ENCODE peak calls at places on chromosome 17, in eight cellular contexts. U, T, S, C, M, F, A and I are unnamed samples.

GRCh38 chr17:32513579-32513978 is 26.8 kb downstream of the CDK5R1 start:
- DNase-seq in T (no peak), U (no peak), A (no peak), C (no peak), S (no peak), M (no peak), F (no peak), I (no peak)

GRCh38 chr17:81095608-81095888 is 60.6 kb downstream of the BAIAP2 start:
- DNase-seq in A (no peak), S (no peak), U (no peak), T (no peak), M (no peak), F (no peak), C (no peak), I (no peak)

GRCh38 chr17:36889955-36890354 is 47.3 kb upstream of the LHX1 start:
- DNase-seq in F (no peak), T (no peak), C (no peak), S (no peak), U (no peak), M (no peak), A (no peak), I (no peak)

GRCh38 chr17:3981455-3981854 is 17.2 kb upstream of the ATP2A3 start:
- DNase-seq in F (no peak), M (peak; percentile 39), C (no peak), U (no peak), S (no peak), T (no peak), A (peak; percentile 35), I (no peak)

GRCh38 chr17:82837586-82838320 is 2.1 kb downstream of the ZNF750 start:
- DNase-seq in A (no peak), S (no peak), U (no peak), T (no peak), M (no peak), F (no peak), C (no peak), I (no peak)

GRCh38 chr17:35898283-35899070 is 18.3 kb upstream of the CCL5 start:
- DNase-seq in A (no peak), F (peak; percentile 60), T (no peak), C (no peak), S (peak; percentile 88), U (peak; percentile 61), M (peak; percentile 84), I (no peak)

GRCh38 chr17:69761767-69762321 is 313.2 kb upstream of the KCNJ16 start:
- DNase-seq in A (no peak), S (no peak), C (peak; percentile 99), U (no peak), M (no peak), T (no peak), F (no peak), I (no peak)

GRCh38 chr17:79842136-79842655 is 3.0 kb upstream of the CBX4 start:
- DNase-seq in U (no peak), C (no peak), A (no peak), M (no peak), S (no peak), F (no peak), T (no peak), I (no peak)

GRCh38 chr17:27808629-27809028 is 8.3 kb upstream of the NOS2 start:
- DNase-seq in M (no peak), T (no peak), C (no peak), S (no peak), F (no peak), U (no peak), A (no peak), I (no peak)

GRCh38 chr17:14068542-14069250 is 608 bp upstream of the COX10 start:
- DNase-seq in A (no peak), M (no peak), U (no peak), T (no peak), F (no peak), C (no peak), S (no peak), I (no peak)

GRCh38 chr17:56478836-56479447 is 114.6 kb upstream of the NOG start:
- DNase-seq in T (no peak), C (peak; percentile 25), M (no peak), F (no peak), S (no peak), U (no peak), A (no peak), I (no peak)

GRCh38 chr17:59753522-59754467 is 46.3 kb downstream of the VMP1 start:
- DNase-seq in F (no peak), A (no peak), S (no peak), T (no peak), U (no peak), C (peak; percentile 93), M (no peak), I (no peak)

GRCh38 chr17:81242421-81243332 is 3.6 kb downstream of the NDUFAF8 start:
- DNase-seq in A (no peak), T (no peak), S (no peak), U (no peak), F (no peak), C (no peak), M (no peak), I (no peak)

GRCh38 chr17:7887482-7888183 is 956 bp upstream of the CHD3 start:
- DNase-seq in A (peak; percentile 94), M (peak; percentile 89), S (peak; percentile 95), F (peak; percentile 96), C (peak; percentile 98), T (peak; percentile 95), U (peak; percentile 94), I (no peak)

GRCh38 chr17:7887038-7887481 is 1.5 kb upstream of the CHD3 start:
- DNase-seq in A (no peak), M (no peak), U (no peak), T (no peak), F (no peak), S (no peak), C (no peak), I (no peak)

GRCh38 chr17:7885357-7886226 is 3.0 kb upstream of the CHD3 start:
- DNase-seq in T (peak; percentile 52), S (peak; percentile 39), F (peak; percentile 47), C (peak; percentile 14), M (peak; percentile 57), U (peak; percentile 48), A (peak; percentile 79), I (no peak)

GRCh38 chr17:7884581-7885356 is 3.8 kb upstream of the CHD3 start:
- DNase-seq in S (peak; percentile 28), A (no peak), T (peak; percentile 26), U (peak; percentile 29), C (no peak), F (no peak), M (no peak), I (no peak)

GRCh38 chr17:7886227-7887037 is 2.2 kb upstream of the CHD3 start:
- DNase-seq in M (no peak), S (peak; percentile 54), T (peak; percentile 32), C (peak; percentile 7), U (peak; percentile 38), A (no peak), F (peak; percentile 43), I (no peak)
- H3K4me1 ChIP-seq in M (peaks cover 43% of the 10 kb centered on the region), S (peaks cover 80% of the 10 kb centered on the region), T (peaks cover 74% of the 10 kb centered on the region), C (peaks cover 28% of the 10 kb centered on the region), U (peaks cover 57% of the 10 kb centered on the region), A (peaks cover 66% of the 10 kb centered on the region), F (peaks cover 38% of the 10 kb centered on the region), I (peaks cover 59% of the 10 kb centered on the region)

DNA sequence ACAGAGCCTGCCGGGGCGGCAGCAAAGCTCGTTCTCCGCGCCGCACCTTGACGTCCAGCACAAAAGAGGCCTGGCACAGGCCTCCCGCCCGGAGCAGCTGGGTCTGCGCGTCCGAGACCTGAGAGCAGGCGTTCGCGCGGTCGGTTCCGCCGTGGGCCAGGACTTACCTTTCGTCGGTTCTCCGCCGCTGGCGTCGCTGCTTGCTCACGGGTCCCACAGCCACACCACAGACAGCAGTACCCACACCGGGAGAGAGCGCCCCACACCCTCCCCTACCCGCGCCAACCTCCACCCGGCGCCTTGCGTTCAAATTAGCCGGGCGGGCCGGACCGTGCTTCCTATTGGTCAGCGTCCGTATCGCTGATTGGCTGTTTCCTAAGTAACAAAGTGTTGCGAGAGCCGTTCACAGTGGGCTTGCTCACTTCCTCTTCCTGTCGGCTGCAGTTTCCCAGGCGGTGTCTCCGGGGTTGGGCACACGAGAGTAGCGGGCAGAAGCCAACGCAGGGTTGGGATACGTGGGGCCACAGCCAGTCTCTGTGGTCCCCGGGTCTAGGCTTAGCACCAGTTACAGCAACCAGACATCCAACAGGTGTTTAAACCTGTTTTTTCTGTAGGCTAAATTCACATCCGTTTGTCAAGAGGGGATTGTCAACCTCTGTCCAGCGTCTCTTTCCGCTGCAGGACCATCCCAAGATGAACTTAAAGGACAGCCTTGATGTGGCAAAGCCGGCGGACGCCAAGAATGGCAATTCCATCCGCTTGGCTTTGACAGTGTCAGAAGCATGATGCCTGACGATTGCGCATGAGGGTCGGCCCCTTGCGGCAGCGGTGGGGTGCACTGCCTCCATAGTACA is at the start of gene KIF18B:
- DNase-seq in M (peak; percentile 89), T (peak; percentile 89), A (peak; percentile 91), S (peak; percentile 87), U (peak; percentile 87), C (peak; percentile 95), F (peak; percentile 91), I (peak; percentile 78)
- TF ChIP-seq POLR2A in M (peak; percentile 65), T (peak; percentile 88), A (no peak), S (no peak), U (peak; percentile 79), C (peak; percentile 74), F (peak; percentile 49), I (peak; percentile 76)

DNA sequence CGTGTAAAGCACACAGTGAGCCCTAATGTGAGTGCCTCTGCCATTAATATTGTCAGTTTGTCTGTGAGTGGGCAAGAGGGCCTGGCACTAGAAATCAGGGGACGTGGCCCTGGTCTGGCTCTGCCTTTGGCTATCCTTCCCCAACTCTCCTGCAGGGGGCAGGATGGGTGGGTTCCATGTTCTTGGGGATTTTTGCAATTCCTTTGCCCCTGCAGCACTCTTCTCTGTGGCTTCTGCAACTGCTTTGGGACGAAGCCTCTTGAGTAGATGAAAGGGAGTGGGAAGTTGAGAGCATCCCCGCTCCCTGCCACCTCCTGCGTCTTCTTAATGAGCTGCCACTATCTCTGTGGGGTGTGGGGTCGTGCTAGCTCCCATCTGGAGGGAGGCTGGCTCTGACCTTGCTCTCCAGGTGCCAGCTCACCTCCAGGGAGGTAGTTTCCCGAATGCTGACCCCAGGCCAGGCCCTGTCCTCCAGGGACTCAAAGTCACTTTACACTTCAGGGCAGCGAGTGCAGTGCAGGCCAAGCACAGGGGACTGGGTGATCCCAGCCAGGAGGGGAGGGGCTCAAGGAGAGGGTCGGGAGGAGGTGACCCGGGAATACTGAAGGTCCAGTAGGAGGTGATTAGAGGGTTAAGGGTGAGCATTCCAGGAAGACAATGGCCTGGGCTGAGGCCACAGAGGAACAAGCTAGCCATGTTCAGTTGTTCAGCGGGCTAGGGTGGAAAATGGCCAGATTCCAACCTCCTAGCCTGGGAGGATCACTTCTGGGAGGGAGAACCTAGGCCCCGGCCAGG is 121.0 kb upstream of the NLRP1 start:
- DNase-seq in C (peak; percentile 1), M (no peak), T (no peak), F (no peak), S (no peak), U (no peak), A (no peak), I (no peak)
- H3K4me1 ChIP-seq in C (no peaks in the 10 kb centered on the region), M (no peaks in the 10 kb centered on the region), T (no peaks in the 10 kb centered on the region), F (no peaks in the 10 kb centered on the region), S (no peaks in the 10 kb centered on the region), U (no peaks in the 10 kb centered on the region), A (no peaks in the 10 kb centered on the region), I (no peaks in the 10 kb centered on the region)

DNA sequence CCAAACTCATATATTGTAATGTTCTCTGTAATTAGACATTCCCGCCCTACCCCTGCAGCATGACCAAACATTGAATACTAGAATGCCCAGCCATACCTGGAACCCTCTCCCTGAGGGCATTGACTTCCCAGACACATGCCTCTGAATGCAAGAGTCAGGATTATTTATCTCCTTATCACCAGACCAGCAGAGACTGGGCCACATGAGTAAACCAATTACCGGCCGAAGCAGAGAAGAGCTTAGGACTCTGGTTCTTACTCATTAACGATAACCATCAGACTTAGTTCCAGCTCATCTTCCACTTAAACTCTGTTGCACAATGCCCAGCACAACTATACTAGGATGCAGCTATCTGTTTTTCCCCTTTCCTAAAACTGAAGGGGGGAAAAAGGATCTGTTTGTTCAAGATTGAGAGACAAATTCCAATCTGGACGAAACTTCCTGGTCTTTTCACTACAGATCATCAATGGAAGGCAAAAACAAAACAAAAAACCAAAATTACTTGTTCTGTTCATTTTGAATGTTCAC is 88.2 kb upstream of the CORO6 start:
- DNase-seq in U (no peak), C (peak; percentile 56), M (no peak), A (no peak), T (no peak), S (no peak), F (no peak), I (no peak)
- TF ChIP-seq POLR2A in U (no peak), C (no peak), M (no peak), A (no peak), T (no peak), S (no peak), F (no peak), I (no peak)